ENCODE peak calls at places on chromosomes 13 and 19, in six cellular contexts. A, R, N, V, G and Z are unnamed samples.

GRCh38 chr19:16829822-16830289 is 658 bp downstream of the SIN3B start:
- DNase-seq in A (no peak), R (no peak), N (no peak), V (no peak), G (no peak), Z (no peak)

GRCh38 chr13:40215747-40216146 is 450.7 kb downstream of the FOXO1 start:
- DNase-seq in A (no peak), R (no peak), N (no peak), V (no peak), G (no peak), Z (no peak)

GRCh38 chr19:57747472-57747807 is 825 bp downstream of the ZNF776 start:
- DNase-seq in A (no peak), R (no peak), N (no peak), V (no peak), G (no peak), Z (no peak)

GRCh38 chr13:99158846-99159245 is 41.8 kb upstream of the UBAC2 start:
- DNase-seq in A (no peak), R (no peak), N (no peak), V (no peak), G (no peak), Z (no peak)

GRCh38 chr19:49472936-49473335 is 1.1 kb upstream of the FLT3LG start:
- DNase-seq in A (no peak), R (no peak), N (no peak), V (no peak), G (no peak), Z (no peak)

GRCh38 chr19:409515-410242 is 732 bp upstream of the C2CD4C start:
- DNase-seq in A (peak; percentile 37), R (no peak), N (no peak), V (peak; percentile 20), G (no peak), Z (no peak)

GRCh38 chr13:112343591-112343990 is 32.6 kb upstream of the SPACA7 start:
- DNase-seq in A (no peak), R (no peak), N (no peak), V (no peak), G (no peak), Z (no peak)

GRCh38 chr19:23771348-23771747 is 12.7 kb upstream of the ZNF681 start:
- DNase-seq in A (no peak), R (no peak), N (no peak), V (no peak), G (no peak), Z (no peak)

GRCh38 chr19:14265285-14266036 is 59.5 kb upstream of the ADGRL1 start:
- DNase-seq in A (no peak), R (no peak), N (no peak), V (no peak), G (no peak), Z (no peak)

GRCh38 chr13:20126460-20127262 is 34.2 kb downstream of the GJA3 start:
- DNase-seq in A (no peak), R (no peak), N (no peak), V (peak; percentile 36), G (peak; percentile 81), Z (no peak)

GRCh38 chr19:11555246-11555645 is 3.8 kb downstream of the ELOF1 start:
- DNase-seq in A (no peak), R (no peak), N (no peak), V (no peak), G (no peak), Z (no peak)

GRCh38 chr19:32392946-32393345 is 12.6 kb upstream of the DPY19L3 start:
- DNase-seq in A (no peak), R (no peak), N (no peak), V (no peak), G (no peak), Z (no peak)

GRCh38 chr19:17575871-17576757 is 20.7 kb downstream of the COLGALT1 start:
- DNase-seq in A (peak; percentile 31), R (no peak), N (no peak), V (no peak), G (no peak), Z (no peak)

GRCh38 chr13:114179087-114179658 is at the start of gene CFAP97D2:
- DNase-seq in A (no peak), R (no peak), N (no peak), V (no peak), G (no peak), Z (no peak)

GRCh38 chr19:29287061-29287460 is 74.1 kb upstream of the UQCRFS1 start:
- DNase-seq in A (no peak), R (no peak), N (no peak), V (no peak), G (no peak), Z (no peak)

GRCh38 chr13:73248711-73249580 is 190.1 kb downstream of the KLF5 start:
- DNase-seq in A (no peak), R (no peak), N (no peak), V (no peak), G (no peak), Z (no peak)

GRCh38 chr13:35984776-35985453 is 146.3 kb downstream of the DCLK1 start:
- DNase-seq in A (peak; percentile 70), R (no peak), N (no peak), V (no peak), G (no peak), Z (peak; percentile 79)

GRCh38 chr19:4140237-4140711 is 13.2 kb upstream of the CREB3L3 start:
- DNase-seq in A (peak; percentile 75), R (no peak), N (no peak), V (peak; percentile 84), G (peak; percentile 42), Z (peak; percentile 10)

GRCh38 chr19:5891938-5892771 is 11.4 kb downstream of the NDUFA11 start:
- DNase-seq in A (no peak), R (no peak), N (no peak), V (no peak), G (peak; percentile 16), Z (no peak)